ENCODE peak calls at places on chromosomes 11 and 22, in five cellular contexts. One of them, this sample, is unnamed.

GRCh38 chr22:25404923-25405853 is 159.3 kb upstream of the GRK3 start:
- DNase-seq in HepG2: peak
- DNase-seq in HCT116: no peak
- DNase-seq in K562: peak
- DNase-seq in H1: no peak
- DNase-seq in this sample: no peak

GRCh38 chr22:39994046-39994565 is 648 bp upstream of the FAM83F start:
- DNase-seq in K562: peak
- DNase-seq in HCT116: no peak
- DNase-seq in H1: no peak
- DNase-seq in HepG2: no peak
- DNase-seq in this sample: no peak

GRCh38 chr11:65323813-65324212 is 9.1 kb downstream of the CDC42EP2 start:
- DNase-seq in HepG2: no peak
- DNase-seq in HCT116: no peak
- DNase-seq in H1: no peak
- DNase-seq in K562: no peak
- DNase-seq in this sample: no peak

GRCh38 chr11:131584694-131585592 is 214.5 kb downstream of the NTM start:
- DNase-seq in HepG2: no peak
- DNase-seq in HCT116: no peak
- DNase-seq in H1: peak
- DNase-seq in K562: peak
- DNase-seq in this sample: no peak

GRCh38 chr22:40416636-40417035 is 46.2 kb downstream of the SGSM3 start:
- DNase-seq in HCT116: no peak
- DNase-seq in K562: no peak
- DNase-seq in HepG2: no peak
- DNase-seq in H1: no peak
- DNase-seq in this sample: no peak

GRCh38 chr11:118895093-118896039 is 11.7 kb downstream of the CXCR5 start:
- DNase-seq in K562: no peak
- DNase-seq in HepG2: no peak
- DNase-seq in HCT116: no peak
- DNase-seq in H1: no peak
- DNase-seq in this sample: peak

GRCh38 chr22:39873963-39874362 is 19.6 kb downstream of the ENTHD1 start:
- DNase-seq in K562: no peak
- DNase-seq in HCT116: no peak
- DNase-seq in H1: no peak
- DNase-seq in HepG2: no peak
- DNase-seq in this sample: no peak

GRCh38 chr11:112185883-112186282 is 10.6 kb downstream of the BCO2 start:
- DNase-seq in K562: no peak
- DNase-seq in H1: no peak
- DNase-seq in HCT116: no peak
- DNase-seq in HepG2: no peak
- DNase-seq in this sample: no peak

GRCh38 chr22:19181786-19182471 is 3.4 kb upstream of the SLC25A1 start:
- DNase-seq in K562: no peak
- DNase-seq in HCT116: no peak
- DNase-seq in HepG2: no peak
- DNase-seq in H1: no peak
- DNase-seq in this sample: no peak

GRCh38 chr11:114909866-114910265 is 231.5 kb downstream of the NXPE2 start:
- DNase-seq in H1: peak
- DNase-seq in K562: no peak
- DNase-seq in HepG2: peak
- DNase-seq in HCT116: no peak
- DNase-seq in this sample: no peak

GRCh38 chr11:78402842-78403241 is 14.8 kb downstream of the GAB2 start:
- DNase-seq in K562: no peak
- DNase-seq in HCT116: no peak
- DNase-seq in H1: no peak
- DNase-seq in HepG2: no peak
- DNase-seq in this sample: no peak

GRCh38 chr11:64519541-64519940 is 71.5 kb upstream of the SLC22A12 start:
- DNase-seq in H1: no peak
- DNase-seq in K562: no peak
- DNase-seq in HCT116: no peak
- DNase-seq in HepG2: no peak
- DNase-seq in this sample: no peak

GRCh38 chr22:45233827-45234226 is 6.9 kb downstream of the KIAA0930 start:
- DNase-seq in HCT116: no peak
- DNase-seq in K562: no peak
- DNase-seq in H1: no peak
- DNase-seq in HepG2: no peak
- DNase-seq in this sample: no peak

GRCh38 chr11:111977141-111978027 is 40.2 kb downstream of the DIXDC1 start:
- DNase-seq in H1: no peak
- DNase-seq in K562: no peak
- DNase-seq in HepG2: no peak
- DNase-seq in HCT116: no peak
- DNase-seq in this sample: no peak

GRCh38 chr11:33689089-33689488 is 11.5 kb downstream of the C11orf91 start:
- DNase-seq in HepG2: no peak
- DNase-seq in H1: no peak
- DNase-seq in HCT116: no peak
- DNase-seq in K562: no peak
- DNase-seq in this sample: no peak

GRCh38 chr11:134757633-134758032 is 345.6 kb upstream of the B3GAT1 start:
- DNase-seq in HCT116: no peak
- DNase-seq in K562: no peak
- DNase-seq in H1: no peak
- DNase-seq in HepG2: no peak
- DNase-seq in this sample: no peak

GRCh38 chr11:88383446-88383845 is 45.9 kb upstream of the CTSC start:
- DNase-seq in K562: no peak
- DNase-seq in HCT116: no peak
- DNase-seq in HepG2: no peak
- DNase-seq in H1: no peak
- DNase-seq in this sample: no peak
- TF ChIP-seq YY1 in K562: no peak
- TF ChIP-seq YY1 in HCT116: no peak
- TF ChIP-seq YY1 in HepG2: no peak
- TF ChIP-seq YY1 in H1: no peak
- TF ChIP-seq YY1 in this sample: no peak

DNA sequence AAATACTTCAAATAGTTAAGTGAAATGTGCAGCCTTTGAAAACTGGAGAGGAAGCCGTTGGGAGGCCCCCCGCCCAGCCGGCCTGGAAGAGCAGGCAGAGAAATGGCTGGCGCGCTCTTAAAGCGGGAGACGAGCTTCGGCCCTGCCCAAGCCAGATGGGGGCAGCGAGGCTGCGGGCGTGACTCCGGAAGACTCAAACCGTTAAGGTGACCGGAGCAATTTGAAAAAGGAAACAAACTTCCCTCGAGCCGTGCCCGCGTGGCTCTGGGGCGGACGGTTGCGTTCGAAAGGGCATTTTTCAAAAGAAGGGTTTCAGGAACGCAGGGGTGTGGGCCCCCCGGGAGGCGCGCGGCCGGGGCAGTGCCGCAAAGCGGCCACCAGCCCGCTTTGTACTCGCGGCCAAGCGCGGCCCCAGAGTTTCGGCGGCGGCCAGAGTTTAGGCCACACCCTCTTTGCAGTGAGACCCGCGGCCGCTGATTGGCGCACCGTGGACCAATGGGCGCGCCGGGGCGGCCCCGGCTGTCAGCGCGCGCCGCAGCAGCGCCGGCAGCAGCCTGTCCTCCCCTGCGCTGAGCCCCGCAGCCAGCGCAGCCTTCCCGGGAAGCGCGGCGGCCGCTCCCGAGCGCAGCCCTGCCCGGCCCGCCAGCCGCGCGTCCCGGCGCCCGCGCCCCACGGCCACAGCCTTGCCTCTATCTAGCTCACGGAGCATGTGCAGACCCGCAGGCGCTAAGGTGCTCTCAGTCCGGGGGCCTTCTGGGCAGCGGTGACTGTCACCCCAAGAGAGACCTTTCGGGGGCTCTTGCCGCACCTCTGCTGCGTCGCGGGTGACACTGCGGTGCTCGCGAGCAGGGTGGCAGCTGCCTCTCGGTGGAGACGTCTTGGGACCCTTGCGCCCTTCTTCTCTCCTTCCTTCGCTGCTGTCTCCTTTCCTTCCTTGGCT is at the start of gene NAV2:
- DNase-seq in HepG2: peak
- DNase-seq in H1: peak
- DNase-seq in HCT116: peak
- DNase-seq in K562: peak
- DNase-seq in this sample: peak
- TF ChIP-seq POLR2A in HepG2: no peak
- TF ChIP-seq POLR2A in H1: peak
- TF ChIP-seq POLR2A in HCT116: peak
- TF ChIP-seq POLR2A in K562: peak
- TF ChIP-seq POLR2A in this sample: peak

DNA sequence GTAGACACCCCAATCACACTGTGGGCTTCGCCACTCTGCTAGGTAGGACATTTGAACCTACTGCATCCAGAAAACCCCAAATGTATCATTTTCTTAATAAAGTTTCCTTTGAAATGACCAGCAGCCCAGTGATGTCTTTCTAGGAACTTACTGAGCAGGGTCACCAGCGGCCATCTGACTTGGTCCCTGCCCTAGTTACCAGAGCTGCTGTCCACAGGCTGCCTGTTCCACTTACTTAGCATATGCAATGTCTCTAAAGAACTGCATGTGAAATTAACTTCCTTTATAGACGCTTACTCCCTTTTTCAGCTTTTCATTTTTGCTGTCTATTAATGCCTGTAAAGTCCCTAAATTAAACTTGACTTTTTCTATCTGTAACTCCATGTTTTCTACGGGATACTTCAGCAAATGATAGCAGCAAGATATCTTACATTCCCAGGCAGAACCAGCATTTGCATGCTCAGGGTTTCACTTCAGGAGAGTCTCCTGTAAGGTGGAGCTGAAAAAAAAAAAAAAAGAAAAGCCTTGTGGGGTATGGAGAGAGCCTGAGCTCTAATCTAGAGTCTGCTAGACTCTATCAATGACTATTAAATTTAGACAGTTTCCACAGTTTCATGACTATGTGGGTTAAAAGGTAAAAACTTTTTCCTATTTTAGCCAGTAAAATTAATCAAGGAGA is 125.0 kb downstream of the FAT3 start:
- DNase-seq in HepG2: no peak
- DNase-seq in HCT116: no peak
- DNase-seq in K562: no peak
- DNase-seq in H1: no peak
- DNase-seq in this sample: no peak
- TF ChIP-seq YY1 in HepG2: no peak
- TF ChIP-seq YY1 in HCT116: no peak
- TF ChIP-seq YY1 in K562: no peak
- TF ChIP-seq YY1 in H1: no peak
- TF ChIP-seq YY1 in this sample: no peak

DNA sequence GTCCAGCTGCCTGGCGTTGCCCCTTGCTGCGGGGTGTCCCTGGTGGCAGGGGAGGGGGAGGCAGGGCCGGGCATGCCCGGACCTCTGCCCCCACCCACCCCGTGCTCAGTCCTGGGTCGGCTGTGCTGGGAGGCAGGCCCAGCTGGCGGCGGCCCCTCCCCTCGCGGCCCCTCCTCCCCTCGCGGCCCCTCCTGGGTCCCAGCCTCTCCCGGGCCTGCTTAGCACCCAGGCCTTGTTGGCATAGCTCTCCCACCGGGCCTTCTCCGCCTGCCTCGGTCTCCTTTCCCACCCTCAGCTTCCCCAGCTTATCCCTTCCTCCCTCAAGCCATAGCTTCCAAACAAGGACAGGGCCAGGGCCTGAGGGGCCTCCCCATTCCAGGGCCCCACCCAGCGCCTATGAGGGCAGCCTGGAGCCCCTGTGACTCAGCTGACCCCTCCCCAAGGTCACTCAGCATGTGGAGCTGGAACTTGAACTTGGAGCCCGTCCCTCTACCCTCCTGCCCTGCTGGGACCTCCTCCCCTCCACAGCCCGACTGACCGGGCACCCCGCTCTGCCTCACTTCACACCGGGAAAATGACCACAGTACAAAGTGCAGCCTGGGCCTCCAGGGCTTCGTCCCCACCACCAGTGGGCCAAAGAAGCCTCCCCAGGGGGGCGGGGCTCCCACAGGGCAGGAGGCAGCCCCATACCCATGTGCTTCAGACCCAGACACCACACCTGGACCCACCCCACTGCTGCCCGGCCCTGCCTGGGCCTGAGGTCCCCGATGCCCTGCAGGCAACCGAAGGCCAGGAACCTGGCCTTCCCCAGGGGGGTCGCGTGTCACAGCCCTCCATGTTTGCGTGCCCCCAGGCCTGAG is 1.2 kb downstream of the EPS8L2 start:
- DNase-seq in HepG2: peak
- DNase-seq in H1: no peak
- DNase-seq in K562: no peak
- DNase-seq in HCT116: no peak
- DNase-seq in this sample: no peak
- TF ChIP-seq POLR2A in HepG2: no peak
- TF ChIP-seq POLR2A in H1: no peak
- TF ChIP-seq POLR2A in K562: no peak
- TF ChIP-seq POLR2A in HCT116: no peak
- TF ChIP-seq POLR2A in this sample: no peak

GRCh38 chr11:772429-773390 is 4.6 kb downstream of the GATD1 start:
- DNase-seq in HepG2: no peak
- DNase-seq in HCT116: no peak
- DNase-seq in K562: no peak
- DNase-seq in H1: no peak
- DNase-seq in this sample: no peak
- TF ChIP-seq YY1 in HepG2: no peak
- TF ChIP-seq YY1 in HCT116: no peak
- TF ChIP-seq YY1 in K562: no peak
- TF ChIP-seq YY1 in H1: no peak
- TF ChIP-seq YY1 in this sample: no peak

This sample was measured in GM12878.